ENCODE peak calls at places on chromosomes 1 and 21, in six cellular contexts. L is psoas muscle, O is fibroblast of pulmonary artery, C is colonic mucosa, T is posterior vena cava, H is WTC11. D is an unnamed sample.

GRCh38 chr1:32981003-32981909 is 16.6 kb upstream of the RNF19B start:
- DNase-seq in H (no peak), O (peak), L (no peak), C (peak), T (peak), D (peak)

GRCh38 chr1:65279092-65279448 is 30.3 kb upstream of the DNAJC6 start:
- DNase-seq in O (no peak), C (no peak), H (peak), T (no peak), L (no peak), D (no peak)

GRCh38 chr1:246058478-246058877 is 448.6 kb downstream of the SMYD3 start:
- DNase-seq in L (no peak), T (no peak), O (peak), C (no peak), H (no peak), D (no peak)

GRCh38 chr1:32676945-32677344 is 25.6 kb downstream of the SYNC start:
- DNase-seq in T (no peak), H (no peak), O (no peak), L (no peak), C (no peak), D (no peak)

GRCh38 chr1:147177611-147178370 is 5.5 kb upstream of the PRKAB2 start:
- DNase-seq in O (peak), L (peak), T (no peak), H (no peak), C (peak), D (peak)

GRCh38 chr1:24720152-24720551 is 25.1 kb upstream of the CLIC4 start:
- DNase-seq in O (peak), H (no peak), C (peak), T (peak), L (peak), D (peak)

GRCh38 chr1:84344286-84344685 is 42.8 kb downstream of the SAMD13 start:
- DNase-seq in H (no peak), C (no peak), O (no peak), L (no peak), T (no peak), D (no peak)

GRCh38 chr1:99181892-99182291 is 82.4 kb upstream of the PLPPR4 start:
- DNase-seq in T (no peak), C (no peak), L (no peak), O (peak), H (no peak), D (no peak)

GRCh38 chr21:34367320-34367935 is 3.6 kb downstream of the KCNE2 start:
- DNase-seq in C (peak), L (no peak), O (peak), T (no peak), H (peak), D (no peak)

GRCh38 chr1:4109626-4109940 is 209.5 kb upstream of the C1orf174 start:
- DNase-seq in O (no peak), C (no peak), L (no peak), T (peak), H (no peak), D (no peak)

GRCh38 chr1:19315378-19316206 is 3.5 kb downstream of the SLC66A1 start:
- DNase-seq in C (no peak), O (peak), T (peak), L (no peak), H (no peak), D (no peak)

GRCh38 chr1:155859881-155860841 is 794 bp downstream of the SYT11 start:
- DNase-seq in L (peak), C (peak), O (peak), T (peak), H (peak), D (peak)

GRCh38 chr1:205456383-205456867 is 580 bp upstream of the BLACAT1 start:
- DNase-seq in T (no peak), O (no peak), C (no peak), H (peak), L (no peak), D (no peak)

GRCh38 chr1:6438047-6438525 is 13.5 kb downstream of the ESPN start:
- DNase-seq in C (peak), T (no peak), H (peak), O (peak), L (peak), D (peak)

GRCh38 chr1:52707927-52708655 is 9.9 kb upstream of the COA7 start:
- DNase-seq in L (no peak), H (no peak), O (peak), C (no peak), T (no peak), D (no peak)

GRCh38 chr1:15885269-15885668 is 37.8 kb downstream of the SPEN start:
- DNase-seq in H (no peak), O (no peak), T (no peak), L (no peak), C (no peak), D (no peak)

GRCh38 chr21:26840912-26841311 is 4.3 kb downstream of the ADAMTS1 start:
- DNase-seq in T (peak), O (peak), H (no peak), C (no peak), L (peak), D (peak)

GRCh38 chr1:6603851-6604558 is 1.3 kb upstream of the KLHL21 start:
- DNase-seq in T (peak), C (no peak), O (peak), L (peak), H (peak), D (peak)

GRCh38 chr1:94095112-94095637 is 25.8 kb downstream of the ABCA4 start:
- DNase-seq in O (peak), T (peak), C (peak), L (peak), H (no peak), D (peak)

GRCh38 chr1:56414728-56415224 is 164.6 kb downstream of the PLPP3 start:
- DNase-seq in C (peak), L (no peak), T (no peak), H (no peak), O (no peak), D (no peak)

GRCh38 chr1:223886516-223886921 is 40.8 kb upstream of the TP53BP2 start:
- DNase-seq in T (no peak), O (no peak), H (no peak), L (no peak), C (no peak), D (peak)

GRCh38 chr1:219347843-219348475 is 174.3 kb downstream of the LYPLAL1 start:
- DNase-seq in H (no peak), C (peak), T (peak), L (peak), O (no peak), D (peak)

GRCh38 chr1:3063379-3064295 is 5.4 kb upstream of the PRDM16 start:
- DNase-seq in O (no peak), H (no peak), L (no peak), T (peak), C (no peak), D (no peak)

GRCh38 chr1:229557913-229558414 is 543 bp downstream of the ABCB10 start:
- DNase-seq in H (peak), C (peak), O (peak), L (peak), T (peak), D (peak)

GRCh38 chr1:15452866-15453571 is 3.5 kb upstream of the CELA2A start:
- DNase-seq in H (no peak), C (no peak), O (no peak), T (no peak), L (no peak), D (no peak)

GRCh38 chr1:53576381-53576801 is 117.2 kb downstream of the DMRTB1 start:
- DNase-seq in L (no peak), C (no peak), O (no peak), H (peak), T (peak), D (no peak)

GRCh38 chr1:77536813-77537212 is 145.6 kb downstream of the ZZZ3 start:
- DNase-seq in H (no peak), O (peak), L (no peak), T (no peak), C (no peak), D (no peak)

GRCh38 chr1:18099026-18099425 is 8.6 kb upstream of the IGSF21 start:
- DNase-seq in H (no peak), L (no peak), T (no peak), C (no peak), O (no peak), D (no peak)

GRCh38 chr21:28421716-28422480 is 570.8 kb downstream of the LTN1 start:
- DNase-seq in L (no peak), O (peak), C (no peak), T (no peak), H (no peak), D (peak)

GRCh38 chr1:198932351-198932991 is 293.6 kb downstream of the PTPRC start:
- DNase-seq in T (no peak), C (no peak), H (no peak), L (no peak), O (no peak), D (no peak)

GRCh38 chr21:46401186-46401910 is 57.3 kb upstream of the DIP2A start:
- DNase-seq in H (no peak), C (no peak), O (no peak), L (peak), T (no peak), D (no peak)

GRCh38 chr21:43191521-43191920 is 22.7 kb downstream of the CRYAA start:
- DNase-seq in L (peak), T (peak), H (peak), C (peak), O (no peak), D (no peak)

GRCh38 chr1:95994643-95995042 is 726.9 kb upstream of the PTBP2 start:
- DNase-seq in T (no peak), C (no peak), O (no peak), H (no peak), L (no peak), D (no peak)

GRCh38 chr1:84174051-84174556 is 30.0 kb downstream of the PRKACB start:
- DNase-seq in L (no peak), C (no peak), T (no peak), H (no peak), O (peak), D (no peak)

GRCh38 chr21:26280715-26281310 is 110.2 kb upstream of the APP start:
- DNase-seq in L (no peak), H (no peak), C (no peak), T (no peak), O (no peak), D (no peak)

GRCh38 chr1:203906932-203907331 is 45.5 kb downstream of the SNRPE start:
- DNase-seq in C (no peak), O (peak), H (no peak), L (no peak), T (no peak), D (no peak)

GRCh38 chr1:111615874-111616715 is 3.5 kb upstream of the RAP1A start:
- DNase-seq in H (no peak), L (no peak), T (no peak), C (no peak), O (no peak), D (no peak)